ENCODE peak calls at places on chromosomes 16 and 17, in four cellular contexts. One of them, this sample, is unnamed.

GRCh38 chr16:12538667-12539081 is 265.0 kb downstream of the CPPED1 start:
- DNase-seq in GM12878: no peak
- DNase-seq in PC-9: no peak
- DNase-seq in endothelial cell: no peak
- DNase-seq in this sample: no peak

GRCh38 chr17:17702821-17703607 is 21.8 kb downstream of the RAI1 start:
- DNase-seq in GM12878: no peak
- DNase-seq in PC-9: no peak
- DNase-seq in endothelial cell: peak; percentile 48
- DNase-seq in this sample: no peak

GRCh38 chr17:52470553-52470952 is 312.0 kb upstream of the CA10 start:
- DNase-seq in GM12878: no peak
- DNase-seq in PC-9: no peak
- DNase-seq in endothelial cell: no peak
- DNase-seq in this sample: no peak

GRCh38 chr16:78705694-78706093 is 606.2 kb downstream of the WWOX start:
- DNase-seq in GM12878: peak; percentile 9
- DNase-seq in PC-9: peak; percentile 67
- DNase-seq in endothelial cell: no peak
- DNase-seq in this sample: no peak

GRCh38 chr16:1641261-1641660 is 29.1 kb downstream of the CRAMP1 start:
- DNase-seq in GM12878: no peak
- DNase-seq in PC-9: no peak
- DNase-seq in endothelial cell: no peak
- DNase-seq in this sample: no peak

GRCh38 chr17:64229815-64230550 is 33.1 kb downstream of the TEX2 start:
- DNase-seq in GM12878: no peak
- DNase-seq in PC-9: no peak
- DNase-seq in endothelial cell: no peak
- DNase-seq in this sample: no peak

GRCh38 chr17:20116683-20117309 is 107.6 kb downstream of the SPECC1 start:
- DNase-seq in GM12878: no peak
- DNase-seq in PC-9: peak; percentile 55
- DNase-seq in endothelial cell: peak; percentile 64
- DNase-seq in this sample: peak; percentile 61

GRCh38 chr16:27558434-27558833 is 8.5 kb downstream of the KATNIP start:
- DNase-seq in GM12878: no peak
- DNase-seq in PC-9: no peak
- DNase-seq in endothelial cell: no peak
- DNase-seq in this sample: no peak

GRCh38 chr16:15953929-15954813 is 4.8 kb downstream of the ABCC1 start:
- DNase-seq in GM12878: no peak
- DNase-seq in PC-9: no peak
- DNase-seq in endothelial cell: no peak
- DNase-seq in this sample: no peak

DNA sequence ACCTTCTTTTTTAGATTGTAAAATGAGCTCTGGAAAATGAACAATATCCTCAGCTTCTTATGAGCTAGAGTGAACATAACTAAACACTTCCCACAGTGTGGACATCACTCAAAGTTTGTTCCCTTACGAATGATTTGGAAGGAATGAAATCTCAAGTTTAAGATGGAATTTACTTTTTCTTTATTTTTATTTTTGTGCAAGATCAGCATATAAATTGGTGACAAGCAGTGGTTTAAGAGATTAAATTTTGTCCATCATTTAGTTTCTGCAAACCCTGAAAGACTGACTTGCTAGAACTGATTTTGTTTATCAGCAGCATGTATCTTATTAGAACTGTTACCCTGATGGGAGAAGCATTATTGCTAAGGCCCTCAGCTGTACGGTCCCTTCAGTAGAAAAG is 420.1 kb downstream of the CDH8 start:
- DNase-seq in GM12878: no peak
- DNase-seq in PC-9: no peak
- DNase-seq in endothelial cell: no peak
- DNase-seq in this sample: no peak
- TF ChIP-seq CTCF in GM12878: no peak
- TF ChIP-seq CTCF in PC-9: no peak
- TF ChIP-seq CTCF in endothelial cell: no peak
- TF ChIP-seq CTCF in this sample: no peak

DNA sequence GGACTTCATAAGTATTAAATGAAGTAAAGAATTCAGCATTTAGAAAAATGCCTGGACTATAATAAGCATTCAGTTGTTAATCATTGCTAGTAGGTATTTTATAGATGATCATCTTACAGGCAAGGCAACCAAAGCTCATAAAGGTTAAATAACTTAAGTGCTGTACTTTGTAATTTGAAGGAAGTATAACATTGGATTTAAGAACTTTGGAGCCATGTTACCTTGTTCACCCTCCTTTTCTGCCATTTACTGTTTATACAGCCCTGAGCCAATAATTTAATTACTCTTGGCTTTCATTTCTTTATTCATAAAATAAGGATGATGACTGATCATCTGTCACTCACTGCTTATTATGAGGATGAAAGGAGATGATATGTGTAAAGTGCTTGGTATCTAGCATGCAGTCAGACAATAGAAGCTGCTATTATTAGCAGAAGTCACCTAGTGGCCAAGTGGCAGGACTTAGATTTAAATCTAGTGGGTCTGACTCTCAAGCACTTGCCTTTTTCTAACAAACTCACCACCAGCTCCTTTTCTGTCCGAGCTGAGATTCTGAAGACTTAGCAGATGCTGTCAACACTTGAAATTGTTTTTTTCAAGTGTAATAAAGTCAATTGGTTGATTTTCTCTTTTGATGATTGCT is 18.2 kb upstream of the DDX52 start:
- DNase-seq in GM12878: no peak
- DNase-seq in PC-9: no peak
- DNase-seq in endothelial cell: no peak
- DNase-seq in this sample: no peak
- TF ChIP-seq CTCF in GM12878: peak; percentile 6
- TF ChIP-seq CTCF in PC-9: no peak
- TF ChIP-seq CTCF in endothelial cell: no peak
- TF ChIP-seq CTCF in this sample: peak; percentile 40

GRCh38 chr16:301950-302349 is 19.0 kb downstream of the PDIA2 start:
- DNase-seq in GM12878: no peak
- DNase-seq in PC-9: no peak
- DNase-seq in endothelial cell: no peak
- DNase-seq in this sample: no peak

GRCh38 chr16:305916-306315 is 23.0 kb downstream of the PDIA2 start:
- DNase-seq in GM12878: no peak
- DNase-seq in PC-9: no peak
- DNase-seq in endothelial cell: no peak
- DNase-seq in this sample: no peak

GRCh38 chr16:306911-307370 is 24.0 kb downstream of the PDIA2 start:
- DNase-seq in GM12878: no peak
- DNase-seq in PC-9: no peak
- DNase-seq in endothelial cell: no peak
- DNase-seq in this sample: no peak

GRCh38 chr16:301235-301634 is 18.3 kb downstream of the PDIA2 start:
- DNase-seq in GM12878: no peak
- DNase-seq in PC-9: no peak
- DNase-seq in endothelial cell: no peak
- DNase-seq in this sample: no peak

GRCh38 chr16:303760-304505 is 21.0 kb downstream of the PDIA2 start:
- DNase-seq in GM12878: no peak
- DNase-seq in PC-9: no peak
- DNase-seq in endothelial cell: no peak
- DNase-seq in this sample: no peak
- TF ChIP-seq CTCF in GM12878: no peak
- TF ChIP-seq CTCF in PC-9: no peak
- TF ChIP-seq CTCF in endothelial cell: no peak
- TF ChIP-seq CTCF in this sample: peak; percentile 16

GRCh38 chr17:42517516-42517915 is 18.5 kb upstream of the NAGLU start:
- DNase-seq in GM12878: no peak
- DNase-seq in PC-9: peak; percentile 60
- DNase-seq in endothelial cell: peak; percentile 85
- DNase-seq in this sample: peak; percentile 77
- TF ChIP-seq CTCF in GM12878: peak; percentile 93
- TF ChIP-seq CTCF in PC-9: peak; percentile 95
- TF ChIP-seq CTCF in endothelial cell: peak; percentile 94
- TF ChIP-seq CTCF in this sample: peak; percentile 90